ENCODE peak calls at places on chromosomes 12 and 14, in five cellular contexts. U, R, Z, K and V are unnamed samples.

GRCh38 chr14:52649511-52649910 is 45.8 kb downstream of the ERO1A start:
- DNase-seq in K (no peak), R (no peak), U (no peak), Z (no peak), V (no peak)

GRCh38 chr12:93819048-93819491 is 141.9 kb downstream of the CRADD start:
- DNase-seq in R (peak; percentile 54), U (peak; percentile 48), Z (peak; percentile 92), K (no peak), V (no peak)

GRCh38 chr14:22555573-22556011 is 33.4 kb downstream of the DAD1 start:
- DNase-seq in K (peak; percentile 65), Z (peak; percentile 73), R (peak; percentile 61), U (no peak), V (peak; percentile 66)

GRCh38 chr14:38143651-38144505 is 63.8 kb upstream of the SSTR1 start:
- DNase-seq in K (no peak), Z (peak; percentile 73), R (no peak), U (no peak), V (no peak)

GRCh38 chr12:111063296-111064026 is 143.1 kb upstream of the MYL2 start:
- DNase-seq in K (no peak), R (no peak), Z (peak; percentile 62), U (no peak), V (no peak)

GRCh38 chr12:56086096-56086495 is 6.1 kb downstream of the ERBB3 start:
- DNase-seq in U (no peak), K (no peak), Z (no peak), R (peak; percentile 72), V (no peak)

GRCh38 chr12:71194657-71195056 is 36.9 kb upstream of the TSPAN8 start:
- DNase-seq in U (no peak), R (no peak), K (no peak), Z (peak; percentile 17), V (no peak)

GRCh38 chr12:19140381-19141236 is 11.1 kb downstream of the PLEKHA5 start:
- DNase-seq in U (no peak), K (no peak), Z (peak; percentile 33), R (no peak), V (no peak)

GRCh38 chr14:76314521-76314951 is 61.4 kb upstream of the ESRRB start:
- DNase-seq in K (no peak), Z (no peak), R (no peak), U (no peak), V (no peak)

GRCh38 chr14:20682435-20683124 is 1.8 kb upstream of the RNASE4 start:
- DNase-seq in K (peak; percentile 72), R (peak; percentile 87), Z (peak; percentile 95), U (peak; percentile 93), V (peak; percentile 96)